ENCODE peak calls at places on chromosomes 3 and 15, in five cellular contexts. X, D, L, O and C are unnamed samples.

GRCh38 chr3:98906230-98906629 is 4.7 kb upstream of the DCBLD2 start:
- DNase-seq in X (peak; percentile 88), D (no peak), L (no peak), O (peak; percentile 96), C (peak; percentile 70)

GRCh38 chr15:39251413-39252197 is 329.3 kb upstream of the THBS1 start:
- DNase-seq in X (no peak), D (no peak), L (no peak), O (peak; percentile 83), C (no peak)

GRCh38 chr3:116226245-116226644 is 219.0 kb downstream of the LSAMP start:
- DNase-seq in X (no peak), D (no peak), L (no peak), O (no peak), C (no peak)

GRCh38 chr3:157280786-157281185 is 120.8 kb upstream of the CCNL1 start:
- DNase-seq in X (peak; percentile 62), D (no peak), L (no peak), O (no peak), C (no peak)

GRCh38 chr3:85574306-85574705 is 615.5 kb downstream of the CADM2 start:
- DNase-seq in X (no peak), D (no peak), L (no peak), O (no peak), C (peak; percentile 28)

GRCh38 chr3:172334743-172335142 is 113.5 kb downstream of the GHSR start:
- DNase-seq in X (no peak), D (no peak), L (no peak), O (no peak), C (no peak)

GRCh38 chr3:65636326-65636725 is 402.4 kb downstream of the MAGI1 start:
- DNase-seq in X (no peak), D (no peak), L (no peak), O (no peak), C (no peak)

GRCh38 chr15:79004336-79004735 is 59.5 kb upstream of the CTSH start:
- DNase-seq in X (peak; percentile 60), D (no peak), L (no peak), O (peak; percentile 88), C (peak; percentile 65)

GRCh38 chr3:192608756-192609155 is 118.6 kb downstream of the FGF12 start:
- DNase-seq in X (no peak), D (no peak), L (no peak), O (no peak), C (no peak)

GRCh38 chr3:188881954-188882641 is 289.7 kb upstream of the TPRG1 start:
- DNase-seq in X (peak; percentile 86), D (no peak), L (no peak), O (peak; percentile 96), C (peak; percentile 29)

GRCh38 chr3:178623666-178624255 is 87.5 kb downstream of the KCNMB2 start:
- DNase-seq in X (no peak), D (no peak), L (no peak), O (peak; percentile 72), C (no peak)

GRCh38 chr15:85474700-85475316 is 94.4 kb downstream of the AKAP13 start:
- DNase-seq in X (no peak), D (no peak), L (no peak), O (no peak), C (no peak)

GRCh38 chr15:95520511-95520910 is 810.0 kb upstream of the NR2F2 start:
- DNase-seq in X (peak; percentile 9), D (no peak), L (no peak), O (peak; percentile 18), C (no peak)

GRCh38 chr3:38644016-38644661 is 5.3 kb downstream of the SCN5A start:
- DNase-seq in X (no peak), D (peak; percentile 1), L (no peak), O (no peak), C (no peak)

GRCh38 chr3:195178124-195178910 is 92.6 kb downstream of the XXYLT1 start:
- DNase-seq in X (no peak), D (no peak), L (no peak), O (no peak), C (no peak)

GRCh38 chr3:171132873-171133272 is 106.4 kb upstream of the SLC2A2 start:
- DNase-seq in X (peak; percentile 93), D (no peak), L (no peak), O (peak; percentile 87), C (peak; percentile 60)

GRCh38 chr3:126268866-126269265 is 88.3 kb downstream of the KLF15 start:
- DNase-seq in X (no peak), D (no peak), L (no peak), O (no peak), C (no peak)